ENCODE peak calls at places on chromosomes 16 and 17, in four cellular contexts. J, L, R and H are unnamed samples. For H3K4me1, the result is how much of the 10 kb centered on the place peaks cover.

GRCh38 chr17:78840530-78840779 is 159 bp downstream of the USP36 start:
- DNase-seq in J (no peak), L (no peak), R (no peak), H (no peak)

GRCh38 chr17:83192161-83192788 is 112.9 kb downstream of the METRNL start:
- DNase-seq in J (peak), L (no peak), R (peak), H (peak)

GRCh38 chr17:73492125-73492801 is 152.0 kb downstream of the SDK2 start:
- DNase-seq in J (no peak), L (no peak), R (no peak), H (no peak)

GRCh38 chr17:76820039-76820438 is 48.2 kb upstream of the MGAT5B start:
- DNase-seq in J (no peak), L (no peak), R (no peak), H (no peak)

GRCh38 chr17:58005728-58006562 is 1.1 kb downstream of the SRSF1 start:
- DNase-seq in J (no peak), L (peak), R (no peak), H (no peak)

GRCh38 chr17:17737938-17738894 is 57.0 kb downstream of the RAI1 start:
- DNase-seq in J (no peak), L (no peak), R (no peak), H (no peak)

GRCh38 chr17:57544381-57544780 is 200.7 kb downstream of the CCDC182 start:
- DNase-seq in J (no peak), L (no peak), R (no peak), H (no peak)

GRCh38 chr17:1959871-1960569 is 65.1 kb downstream of the RTN4RL1 start:
- DNase-seq in J (no peak), L (no peak), R (no peak), H (peak)

GRCh38 chr16:50050802-50051201 is 15.0 kb upstream of the HEATR3 start:
- DNase-seq in J (no peak), L (no peak), R (no peak), H (no peak)

GRCh38 chr16:17803625-17804410 is 333.1 kb upstream of the XYLT1 start:
- DNase-seq in J (no peak), L (no peak), R (no peak), H (no peak)

GRCh38 chr16:83913234-83913633 is 14.3 kb downstream of the MLYCD start:
- DNase-seq in J (no peak), L (no peak), R (peak), H (no peak)

GRCh38 chr17:66191607-66192377 is at the start of gene CEP112:
- DNase-seq in J (peak), L (peak), R (peak), H (peak)

GRCh38 chr16:50351116-50351515 is 17.7 kb downstream of the BRD7 start:
- DNase-seq in J (no peak), L (no peak), R (no peak), H (no peak)

GRCh38 chr17:41544497-41544896 is 16.4 kb upstream of the KRT19 start:
- DNase-seq in J (no peak), L (peak), R (no peak), H (no peak)

GRCh38 chr17:42266918-42267766 is 9.0 kb downstream of the STAT5B start:
- DNase-seq in J (no peak), L (peak), R (peak), H (no peak)

GRCh38 chr17:4175921-4176802 is 33.2 kb downstream of the CYB5D2 start:
- DNase-seq in J (no peak), L (no peak), R (no peak), H (no peak)

GRCh38 chr16:54402873-54403272 is 116.3 kb upstream of the IRX3 start:
- DNase-seq in J (no peak), L (no peak), R (no peak), H (no peak)

GRCh38 chr16:8866118-8866883 is 2.5 kb downstream of the CARHSP1 start:
- DNase-seq in J (peak), L (peak), R (peak), H (peak)

GRCh38 chr17:75877752-75878173 is 618 bp downstream of the TRIM47 start:
- DNase-seq in J (no peak), L (peak), R (peak), H (peak)

GRCh38 chr17:3961564-3962047 is 2.6 kb downstream of the ATP2A3 start:
- DNase-seq in J (no peak), L (no peak), R (no peak), H (no peak)

GRCh38 chr17:41863074-41863843 is 2.0 kb downstream of the KLHL11 start:
- DNase-seq in J (no peak), L (no peak), R (no peak), H (no peak)

GRCh38 chr16:69840975-69841374 is 78.8 kb downstream of the WWP2 start:
- DNase-seq in J (no peak), L (no peak), R (no peak), H (no peak)

GRCh38 chr17:75668489-75668888 is 1.4 kb downstream of the SAP30BP start:
- DNase-seq in J (no peak), L (no peak), R (no peak), H (no peak)

GRCh38 chr17:3973498-3974137 is 9.4 kb upstream of the ATP2A3 start:
- DNase-seq in J (peak), L (no peak), R (no peak), H (no peak)

GRCh38 chr17:78882546-78883089 is 20.4 kb downstream of the CEP295NL start:
- DNase-seq in J (peak), L (no peak), R (no peak), H (no peak)

GRCh38 chr17:19707728-19708221 is 8.6 kb downstream of the SLC47A2 start:
- DNase-seq in J (no peak), L (no peak), R (no peak), H (no peak)

GRCh38 chr17:45950888-45951287 is 48.2 kb upstream of the STH start:
- DNase-seq in J (no peak), L (no peak), R (no peak), H (no peak)

GRCh38 chr17:65231662-65232335 is 94.6 kb downstream of the RGS9 start:
- DNase-seq in J (no peak), L (peak), R (no peak), H (no peak)

GRCh38 chr17:29383687-29384086 is 6.5 kb upstream of the TAOK1 start:
- DNase-seq in J (no peak), L (no peak), R (no peak), H (no peak)

DNA sequence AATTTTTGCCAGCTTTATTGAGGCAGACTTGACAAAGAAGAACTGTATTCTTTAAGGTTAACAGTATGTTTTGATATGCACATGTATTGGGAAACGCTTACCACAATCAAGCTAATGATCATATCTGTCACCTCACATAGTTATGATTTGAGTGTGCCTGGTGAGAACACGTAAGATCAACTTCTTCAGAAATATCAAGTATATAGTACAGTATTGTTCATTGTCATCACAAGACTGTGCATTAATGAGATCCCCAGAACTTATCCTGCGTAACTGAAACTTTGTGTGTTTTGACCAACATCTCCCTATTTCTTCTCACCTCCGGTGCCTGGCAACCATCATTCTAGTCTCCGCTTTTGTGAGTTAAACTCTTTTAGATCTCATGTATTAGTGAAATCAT is 756.4 kb upstream of the EEF2KMT start:
- DNase-seq in J (no peak), L (no peak), R (no peak), H (no peak)
- TF ChIP-seq EP300 in J (no peak), L (no peak), R (no peak), H (no peak)

GRCh38 chr17:50141026-50141749 is 9.3 kb downstream of the PPP1R9B start:
- DNase-seq in J (no peak), L (no peak), R (no peak), H (no peak)
- H3K4me1 ChIP-seq in J (under half), L (under half), R (under half), H (under half)

GRCh38 chr17:69607162-69607834 is 192.8 kb downstream of the MAP2K6 start:
- DNase-seq in J (peak), L (peak), R (peak), H (peak)
- TF ChIP-seq EP300 in J (no peak), L (no peak), R (no peak), H (peak)

DNA sequence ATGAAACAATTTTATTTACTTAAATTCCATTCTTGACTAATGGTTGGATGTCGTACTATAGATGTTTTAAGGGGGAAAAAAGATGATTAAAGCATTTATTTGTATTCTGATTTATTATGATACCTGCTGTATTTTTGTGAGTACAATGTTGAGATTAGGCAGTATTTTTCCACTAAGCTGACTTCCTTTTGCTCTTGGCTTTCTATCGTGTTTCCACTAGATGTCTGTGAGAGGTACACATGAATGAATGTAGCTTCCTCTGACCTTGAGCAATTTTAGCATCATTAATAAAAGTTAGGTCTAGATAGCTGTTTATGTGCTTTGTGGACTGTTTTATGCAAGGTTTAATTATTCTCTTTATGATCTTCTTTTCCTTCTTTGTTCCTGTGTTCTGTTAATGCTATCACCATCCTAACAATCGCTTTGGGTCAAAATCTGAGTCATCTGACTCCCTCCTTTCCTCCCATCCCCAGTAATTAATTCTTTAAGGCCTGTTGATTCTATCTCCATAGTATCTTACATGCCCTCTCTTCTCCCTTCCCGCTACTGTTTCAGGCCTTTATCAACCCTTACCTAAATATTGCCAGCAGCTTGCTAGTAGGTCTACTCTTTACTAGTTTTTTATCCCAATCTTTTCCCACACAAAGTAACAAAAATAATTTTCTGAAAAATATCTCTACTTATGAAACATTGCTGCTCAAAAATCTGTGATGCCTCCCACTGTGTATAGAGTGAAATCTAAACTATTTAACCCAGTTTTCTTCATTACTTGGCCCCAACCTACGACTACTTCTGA is 76.0 kb downstream of the VMP1 start:
- DNase-seq in J (no peak), L (peak), R (no peak), H (no peak)
- H3K4me1 ChIP-seq in J (half or more), L (half or more), R (under half), H (half or more)